ENCODE peak calls at places on chromosome 12, in five cellular contexts. Y is ovary, X is IMR-90, D is tibial artery, U is right cardiac atrium. M is an unnamed sample.

GRCh38 chr12:101875112-101875961 is 2.0 kb upstream of the DRAM1 start:
- DNase-seq in Y (no peak), X (peak), D (no peak), U (no peak), M (no peak)

GRCh38 chr12:47032644-47033043 is 46.8 kb upstream of the PCED1B start:
- DNase-seq in Y (no peak), X (peak), D (no peak), U (no peak), M (no peak)

GRCh38 chr12:61490732-61491498 is 769.3 kb upstream of the USP15 start:
- DNase-seq in Y (no peak), X (no peak), D (no peak), U (no peak), M (no peak)

GRCh38 chr12:112107728-112108447 is 695 bp downstream of the NAA25 start:
- DNase-seq in Y (peak), X (no peak), D (no peak), U (peak), M (peak)

GRCh38 chr12:132335179-132335756 is 5.9 kb upstream of the GALNT9 start:
- DNase-seq in Y (no peak), X (no peak), D (no peak), U (no peak), M (no peak)

GRCh38 chr12:24360907-24361306 is 411.4 kb upstream of the SOX5 start:
- DNase-seq in Y (no peak), X (peak), D (no peak), U (no peak), M (no peak)

GRCh38 chr12:69341328-69341727 is 6.9 kb upstream of the LYZ start:
- DNase-seq in Y (no peak), X (no peak), D (no peak), U (no peak), M (no peak)

GRCh38 chr12:75890141-75890540 is 141.4 kb downstream of the PHLDA1 start:
- DNase-seq in Y (no peak), X (peak), D (no peak), U (no peak), M (no peak)

GRCh38 chr12:91171475-91171874 is 11.1 kb downstream of the DCN start:
- DNase-seq in Y (no peak), X (no peak), D (no peak), U (no peak), M (no peak)

GRCh38 chr12:14774944-14775651 is 28.2 kb downstream of the WBP11 start:
- DNase-seq in Y (peak), X (peak), D (peak), U (peak), M (peak)

GRCh38 chr12:124392271-124392990 is 97.5 kb downstream of the RFLNA start:
- DNase-seq in Y (peak), X (peak), D (peak), U (peak), M (no peak)

GRCh38 chr12:89968151-89968699 is 259.6 kb upstream of the ATP2B1 start:
- DNase-seq in Y (no peak), X (no peak), D (no peak), U (no peak), M (no peak)

GRCh38 chr12:5581616-5582367 is 149.9 kb downstream of the NTF3 start:
- DNase-seq in Y (no peak), X (no peak), D (no peak), U (peak), M (no peak)

GRCh38 chr12:108816652-108817335 is 40.6 kb downstream of the SSH1 start:
- DNase-seq in Y (no peak), X (no peak), D (no peak), U (peak), M (no peak)

GRCh38 chr12:12804011-12804410 is 9.1 kb upstream of the DDX47 start:
- DNase-seq in Y (no peak), X (peak), D (no peak), U (no peak), M (no peak)

GRCh38 chr12:65825323-65825572 is 965 bp downstream of the HMGA2 start:
- DNase-seq in Y (no peak), X (no peak), D (no peak), U (no peak), M (no peak)
- H3K27ac ChIP-seq in Y (no peak), X (peak), D (no peak), U (no peak), M (no peak)

GRCh38 chr12:77120695-77121094 is 55.3 kb upstream of the E2F7 start:
- DNase-seq in Y (no peak), X (peak), D (no peak), U (no peak), M (no peak)
- H3K27ac ChIP-seq in Y (no peak), X (no peak), D (no peak), U (no peak), M (no peak)

GRCh38 chr12:57725851-57726150 is 12.7 kb downstream of the AGAP2 start:
- DNase-seq in Y (no peak), X (no peak), D (no peak), U (no peak), M (no peak)
- H3K27ac ChIP-seq in Y (no peak), X (peak), D (peak), U (no peak), M (no peak)

GRCh38 chr12:120479458-120479857 is 9.9 kb upstream of the SRSF9 start:
- DNase-seq in Y (no peak), X (no peak), D (no peak), U (no peak), M (no peak)

GRCh38 chr12:120485914-120486881 is 9.7 kb upstream of the DYNLL1 start:
- DNase-seq in Y (no peak), X (no peak), D (no peak), U (no peak), M (no peak)

GRCh38 chr12:120480211-120480610 is 10.7 kb upstream of the SRSF9 start:
- DNase-seq in Y (no peak), X (no peak), D (no peak), U (no peak), M (no peak)

GRCh38 chr12:120483621-120484020 is 12.3 kb upstream of the DYNLL1 start:
- DNase-seq in Y (no peak), X (no peak), D (no peak), U (no peak), M (no peak)

DNA sequence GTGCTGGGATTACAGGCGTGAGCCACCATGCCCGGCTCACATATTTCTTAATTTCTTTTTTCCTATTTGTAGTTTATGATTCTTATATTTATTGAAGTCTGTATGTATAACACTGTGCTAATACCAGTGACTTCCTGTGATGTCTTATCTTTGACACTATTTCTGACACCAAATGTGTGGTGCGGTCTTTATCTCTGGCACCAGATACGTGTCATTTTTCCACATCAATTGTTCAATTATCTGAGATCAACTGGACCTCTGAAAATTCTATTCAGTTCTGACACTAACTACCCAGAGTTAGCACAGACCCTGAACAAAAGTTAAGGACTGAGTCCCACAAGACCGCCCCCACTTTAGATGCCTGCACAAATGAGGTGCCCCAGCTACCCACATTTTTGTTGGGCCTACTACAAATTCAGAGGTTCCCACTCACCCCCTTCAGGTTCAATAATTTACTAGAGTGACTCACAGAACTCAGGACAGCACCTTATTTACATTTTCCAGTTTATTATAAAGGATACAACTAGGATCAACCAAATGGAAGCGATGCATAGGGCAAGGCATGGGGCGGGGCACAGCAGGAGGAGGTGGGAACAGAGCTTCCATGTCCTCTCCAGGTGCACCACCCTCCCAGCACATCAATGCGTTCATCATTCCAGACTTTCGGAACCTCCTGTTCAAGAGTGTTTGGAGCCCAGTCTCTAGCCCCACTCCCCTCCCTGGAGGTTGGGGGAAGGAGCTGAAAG is 11.6 kb upstream of the SRSF9 start:
- DNase-seq in Y (no peak), X (no peak), D (no peak), U (no peak), M (no peak)
- H3K27ac ChIP-seq in Y (no peak), X (no peak), D (no peak), U (no peak), M (no peak)

GRCh38 chr12:95335948-95336347 is 118.3 kb downstream of the VEZT start:
- DNase-seq in Y (no peak), X (peak), D (no peak), U (no peak), M (no peak)

GRCh38 chr12:95337176-95337575 is 119.6 kb downstream of the VEZT start:
- DNase-seq in Y (no peak), X (peak), D (no peak), U (no peak), M (no peak)

GRCh38 chr12:95342008-95342407 is 124.4 kb downstream of the VEZT start:
- DNase-seq in Y (no peak), X (no peak), D (no peak), U (no peak), M (no peak)

GRCh38 chr12:95339086-95339788 is 121.6 kb downstream of the VEZT start:
- DNase-seq in Y (no peak), X (no peak), D (no peak), U (no peak), M (no peak)

GRCh38 chr12:95336387-95337067 is 118.9 kb downstream of the VEZT start:
- DNase-seq in Y (peak), X (peak), D (peak), U (peak), M (peak)
- H3K27ac ChIP-seq in Y (no peak), X (peak), D (peak), U (peak), M (peak)

DNA sequence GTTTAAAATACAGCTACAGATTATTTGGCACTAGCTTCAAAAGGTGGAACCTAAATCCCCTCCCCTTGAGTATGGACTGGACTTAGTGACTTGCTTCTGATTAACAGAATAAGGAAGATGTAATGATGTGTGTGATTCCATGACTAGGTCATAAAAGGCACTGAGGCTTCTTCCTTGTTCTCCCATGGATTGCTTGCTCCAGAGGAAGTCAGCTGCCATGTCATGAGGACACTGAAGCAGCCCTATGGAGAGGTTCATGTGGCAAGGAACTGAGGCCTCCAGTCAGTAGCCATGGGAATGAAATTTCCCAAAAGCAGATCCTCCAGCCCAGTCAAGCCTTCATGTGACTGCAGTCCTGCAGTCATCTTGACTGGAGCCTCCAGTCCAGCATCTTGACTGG is 10.7 kb downstream of the TMBIM4 start:
- DNase-seq in Y (no peak), X (no peak), D (no peak), U (no peak), M (no peak)
- H3K27ac ChIP-seq in Y (no peak), X (no peak), D (no peak), U (no peak), M (no peak)

GRCh38 chr12:122527478-122527944 is 462 bp downstream of the KNTC1 start:
- DNase-seq in Y (no peak), X (peak), D (no peak), U (no peak), M (peak)
- H3K27ac ChIP-seq in Y (peak), X (peak), D (peak), U (peak), M (peak)

M was measured in lung.